ENCODE peak calls at places on chromosomes 16 and 17, in five cellular contexts. X is K562, E is HepG2, Y is GM12878, W is H1. F is an unnamed sample. For H3K36me3, the result is how much of the 10 kb centered on the place peaks cover.

GRCh38 chr17:41654134-41654907 is 29.9 kb upstream of the KRT17 start:
- DNase-seq in X (no peak), E (no peak), Y (no peak), W (no peak), F (peak)

GRCh38 chr16:75219088-75219487 is 300 bp downstream of the CTRB1 start:
- DNase-seq in X (no peak), E (no peak), Y (no peak), W (no peak), F (no peak)

GRCh38 chr17:49575524-49576120 is at the start of gene NXPH3:
- DNase-seq in X (peak), E (peak), Y (no peak), W (peak), F (no peak)

GRCh38 chr17:40086150-40087044 is 14.0 kb downstream of the NR1D1 start:
- DNase-seq in X (peak), E (peak), Y (no peak), W (peak), F (no peak)

GRCh38 chr17:59378621-59379194 is 47.3 kb downstream of the YPEL2 start:
- DNase-seq in X (no peak), E (no peak), Y (no peak), W (no peak), F (no peak)

GRCh38 chr16:2486645-2487516 is 12.0 kb downstream of the TBC1D24 start:
- DNase-seq in X (no peak), E (no peak), Y (peak), W (no peak), F (no peak)

GRCh38 chr17:29292071-29292991 is 1.6 kb downstream of the NUFIP2 start:
- DNase-seq in X (peak), E (no peak), Y (no peak), W (peak), F (no peak)

GRCh38 chr17:81192386-81193050 is 26.5 kb upstream of the AATK start:
- DNase-seq in X (no peak), E (no peak), Y (no peak), W (no peak), F (no peak)

GRCh38 chr16:11833951-11834695 is 17.2 kb downstream of the RSL1D1 start:
- DNase-seq in X (no peak), E (peak), Y (no peak), W (no peak), F (no peak)

GRCh38 chr17:82324566-82325285 is 7.3 kb upstream of the CD7 start:
- DNase-seq in X (no peak), E (no peak), Y (no peak), W (no peak), F (no peak)

GRCh38 chr16:79083879-79084278 is 516.7 kb downstream of the MAF start:
- DNase-seq in X (no peak), E (no peak), Y (no peak), W (no peak), F (no peak)

GRCh38 chr16:70644763-70645597 is 1.4 kb upstream of the IL34 start:
- DNase-seq in X (no peak), E (no peak), Y (no peak), W (no peak), F (no peak)

GRCh38 chr16:47660540-47660939 is 199.4 kb downstream of the PHKB start:
- DNase-seq in X (no peak), E (no peak), Y (no peak), W (no peak), F (no peak)

GRCh38 chr16:86765389-86766026 is 187.2 kb downstream of the FOXL1 start:
- DNase-seq in X (no peak), E (no peak), Y (no peak), W (no peak), F (no peak)

GRCh38 chr16:31297496-31297895 is 37.7 kb downstream of the ITGAM start:
- DNase-seq in X (no peak), E (no peak), Y (no peak), W (no peak), F (no peak)

GRCh38 chr17:42016411-42016831 is 818 bp downstream of the DNAJC7 start:
- DNase-seq in X (peak), E (no peak), Y (no peak), W (no peak), F (no peak)

GRCh38 chr16:2959206-2959605 is 4.9 kb upstream of the KREMEN2 start:
- DNase-seq in X (no peak), E (no peak), Y (no peak), W (no peak), F (no peak)

GRCh38 chr17:56510554-56511342 is 82.8 kb upstream of the NOG start:
- DNase-seq in X (no peak), E (no peak), Y (no peak), W (no peak), F (no peak)

GRCh38 chr17:28170771-28171170 is 128.3 kb downstream of the NLK start:
- DNase-seq in X (no peak), E (no peak), Y (no peak), W (no peak), F (no peak)

GRCh38 chr17:28173801-28174200 is 131.3 kb downstream of the NLK start:
- DNase-seq in X (no peak), E (no peak), Y (no peak), W (no peak), F (no peak)

GRCh38 chr17:28173071-28173561 is 130.6 kb downstream of the NLK start:
- DNase-seq in X (peak), E (no peak), Y (no peak), W (no peak), F (no peak)

GRCh38 chr17:28177351-28177750 is 134.9 kb downstream of the NLK start:
- DNase-seq in X (no peak), E (no peak), Y (no peak), W (no peak), F (no peak)

GRCh38 chr17:28174352-28175046 is 132.0 kb downstream of the NLK start:
- DNase-seq in X (no peak), E (no peak), Y (peak), W (no peak), F (no peak)
- TF ChIP-seq SP1 in X (no peak), E (no peak), Y (no peak), W (no peak), F (no peak)

GRCh38 chr17:17481860-17482259 is 5.1 kb downstream of the MED9 start:
- DNase-seq in X (no peak), E (no peak), Y (no peak), W (no peak), F (no peak)
- H3K36me3 ChIP-seq in X (half or more), E (under half), Y (under half), W (under half), F (under half)

GRCh38 chr17:77738666-77739531 is 219.6 kb upstream of the TNRC6C start:
- DNase-seq in X (no peak), E (no peak), Y (no peak), W (peak), F (no peak)
- TF ChIP-seq SP1 in X (no peak), E (no peak), Y (no peak), W (no peak), F (no peak)

GRCh38 chr16:56836410-56836834 is 28.6 kb upstream of the SLC12A3 start:
- DNase-seq in X (no peak), E (no peak), Y (no peak), W (no peak), F (no peak)
- H3K36me3 ChIP-seq in X (half or more), E (half or more), Y (under half), W (half or more), F (half or more)

GRCh38 chr17:34167359-34167758 is 87.7 kb upstream of the CCL2 start:
- DNase-seq in X (no peak), E (no peak), Y (no peak), W (no peak), F (no peak)

GRCh38 chr17:34173221-34173620 is 81.9 kb upstream of the CCL2 start:
- DNase-seq in X (no peak), E (no peak), Y (no peak), W (no peak), F (no peak)

GRCh38 chr17:34169501-34169900 is 85.6 kb upstream of the CCL2 start:
- DNase-seq in X (no peak), E (no peak), Y (no peak), W (no peak), F (no peak)

GRCh38 chr17:34168989-34169388 is 86.1 kb upstream of the CCL2 start:
- DNase-seq in X (no peak), E (no peak), Y (no peak), W (no peak), F (no peak)

DNA sequence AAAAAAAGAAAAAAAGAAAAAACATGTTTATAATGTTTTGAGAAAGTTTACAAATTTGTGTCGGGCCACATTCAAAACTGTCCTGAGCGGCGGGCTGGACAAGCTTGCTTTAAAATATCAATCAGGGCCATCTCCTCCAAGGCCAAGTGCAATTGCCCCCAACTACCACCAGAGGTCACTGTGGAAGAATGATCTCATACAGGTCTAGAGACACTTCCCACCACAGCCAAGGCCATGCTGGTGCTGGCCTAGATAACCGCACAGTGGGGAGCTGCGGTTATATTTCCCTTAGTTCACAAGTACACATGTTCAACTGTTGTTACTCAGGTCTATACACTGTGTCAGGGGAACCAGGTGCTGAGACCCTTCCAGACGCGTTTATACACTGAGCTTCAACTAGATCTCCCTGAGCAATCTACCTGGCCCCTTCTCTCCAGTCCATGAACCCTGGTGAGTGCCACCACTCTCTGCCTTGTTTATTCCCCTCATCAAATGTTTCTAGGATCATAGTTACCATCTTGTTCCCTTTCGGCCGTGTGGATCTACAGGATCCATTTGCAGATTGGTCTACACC is 83.8 kb upstream of the CCL2 start:
- DNase-seq in X (peak), E (peak), Y (no peak), W (peak), F (peak)
- TF ChIP-seq SP1 in X (no peak), E (no peak), Y (no peak), W (no peak), F (no peak)

GRCh38 chr16:51198349-51198748 is 47.3 kb upstream of the SALL1 start:
- DNase-seq in X (no peak), E (no peak), Y (no peak), W (no peak), F (no peak)
- H3K36me3 ChIP-seq in X (under half), E (under half), Y (under half), W (under half), F (under half)

DNA sequence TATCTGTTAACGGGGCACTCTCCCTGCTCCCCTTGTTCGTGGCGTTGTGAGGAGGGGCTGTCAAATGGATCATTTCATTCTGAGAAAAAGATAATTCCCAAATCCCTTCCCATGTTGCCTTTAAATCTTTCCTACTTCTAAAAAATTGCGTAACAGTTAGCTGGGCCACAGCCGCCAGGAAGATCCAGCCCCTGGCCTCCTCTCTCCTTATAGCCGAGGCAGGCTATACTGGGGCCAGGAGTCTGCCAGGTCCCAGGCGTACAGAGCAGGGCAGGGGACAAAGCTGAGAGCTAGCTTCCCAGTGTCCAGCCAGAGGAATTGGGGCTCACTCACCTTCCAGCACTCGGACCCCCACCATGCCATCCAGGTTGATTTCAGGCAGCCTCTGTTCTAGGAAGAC is 388 bp downstream of the C16orf89 start:
- DNase-seq in X (no peak), E (no peak), Y (no peak), W (no peak), F (no peak)
- TF ChIP-seq SP1 in X (no peak), E (no peak), Y (no peak), W (no peak), F (no peak)

DNA sequence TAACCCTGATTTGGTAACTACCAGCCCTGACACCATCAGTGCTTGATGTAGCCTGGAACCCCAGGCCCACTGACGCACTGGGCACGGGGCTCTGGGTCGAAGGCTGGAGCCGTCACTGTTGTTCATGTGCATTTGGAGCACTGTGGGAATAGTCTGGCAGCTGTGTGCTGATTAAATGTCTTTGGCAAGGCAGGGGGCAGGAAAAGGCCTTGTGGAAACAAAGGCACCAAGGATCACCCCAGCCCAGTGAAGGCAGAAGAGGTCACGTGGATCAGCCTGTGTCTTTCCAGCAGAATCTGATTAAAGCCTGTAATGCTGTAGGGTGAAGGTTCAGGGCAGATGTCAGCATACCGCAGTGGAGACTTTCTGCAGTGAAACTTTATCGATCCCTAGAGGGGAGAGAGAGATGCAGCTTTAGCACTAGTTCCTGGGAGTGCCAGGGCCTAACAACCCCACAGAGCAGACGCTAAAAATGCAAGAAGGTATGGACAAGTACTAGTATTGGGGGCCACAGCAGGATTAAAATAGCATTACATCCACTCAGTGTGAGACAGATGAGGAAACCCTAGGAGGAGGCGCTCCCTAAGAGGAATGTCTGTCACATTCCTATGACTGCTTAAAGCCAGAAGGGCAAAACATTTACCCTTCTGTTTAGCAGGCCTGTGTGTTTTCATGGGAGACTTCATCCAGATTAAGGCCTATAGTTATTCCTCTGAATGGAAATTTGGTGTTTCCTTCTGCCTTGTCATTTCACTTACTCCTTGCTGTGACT is 9.7 kb downstream of the ZNHIT3 start:
- DNase-seq in X (peak), E (no peak), Y (no peak), W (no peak), F (no peak)
- H3K36me3 ChIP-seq in X (half or more), E (half or more), Y (under half), W (half or more), F (under half)

DNA sequence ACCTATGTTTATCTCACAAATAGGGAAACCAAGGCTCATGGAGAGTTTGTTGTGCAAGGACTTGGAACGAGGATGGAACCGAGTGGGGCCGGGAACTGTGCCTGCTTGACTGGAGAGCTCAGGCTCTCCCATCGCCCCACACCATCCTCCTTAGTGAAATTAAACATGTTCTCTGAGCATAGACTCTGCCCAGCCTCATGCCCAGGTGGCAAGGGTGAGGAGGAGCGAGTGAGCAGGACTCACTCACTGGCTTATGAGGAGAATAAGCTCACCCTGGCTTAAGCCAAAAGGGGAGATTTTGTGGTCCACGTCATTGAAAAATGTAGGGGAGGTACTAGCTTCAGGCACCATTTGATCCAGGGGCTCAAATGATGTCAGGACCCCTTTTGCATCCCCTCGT is 44.8 kb downstream of the NKD1 start:
- DNase-seq in X (no peak), E (no peak), Y (no peak), W (no peak), F (no peak)
- TF ChIP-seq SP1 in X (no peak), E (no peak), Y (no peak), W (no peak), F (no peak)

GRCh38 chr16:58615280-58615679 is 14.3 kb downstream of the CNOT1 start:
- DNase-seq in X (no peak), E (no peak), Y (no peak), W (no peak), F (no peak)

GRCh38 chr16:58620396-58620795 is 9.2 kb downstream of the CNOT1 start:
- DNase-seq in X (no peak), E (no peak), Y (no peak), W (no peak), F (no peak)

GRCh38 chr16:58614212-58614611 is 15.4 kb downstream of the CNOT1 start:
- DNase-seq in X (no peak), E (no peak), Y (no peak), W (no peak), F (no peak)

DNA sequence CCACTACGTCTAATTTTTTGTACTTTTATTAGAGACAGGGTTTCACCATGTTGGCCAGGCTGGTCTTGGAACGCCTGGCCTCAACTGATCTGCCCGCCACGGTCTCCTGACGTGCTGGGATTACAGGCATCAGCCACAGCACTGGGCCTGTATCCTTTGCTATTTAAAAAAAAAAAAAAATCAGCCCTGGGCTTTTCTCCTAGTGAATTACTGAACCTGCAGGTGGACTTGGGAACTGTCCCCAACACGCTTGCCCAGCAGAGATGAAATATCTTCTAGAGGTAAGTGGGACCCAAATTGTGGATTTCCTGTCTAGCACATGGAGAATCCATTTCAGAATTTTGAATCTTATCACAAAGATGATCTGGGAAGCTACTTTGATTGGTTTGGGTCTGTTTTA is 14.8 kb downstream of the CNOT1 start:
- DNase-seq in X (no peak), E (no peak), Y (no peak), W (no peak), F (no peak)
- H3K36me3 ChIP-seq in X (under half), E (under half), Y (under half), W (under half), F (under half)

F was measured in HCT116.